ENCODE peak calls at places on chromosomes 6 and 20, in eight cellular contexts. V, U, C, J, Q, S, G and K are unnamed samples.

GRCh38 chr20:25178563-25179438 is 16.7 kb upstream of the ENTPD6 start:
- DNase-seq in V (peak), U (peak), C (no peak), J (peak), Q (no peak), S (peak), G (peak), K (peak)

GRCh38 chr6:161434921-161435411 is 161.1 kb upstream of the AGPAT4 start:
- DNase-seq in V (peak), U (no peak), C (no peak), J (no peak), Q (no peak), S (peak), G (no peak), K (no peak)

GRCh38 chr20:11626551-11626950 is 291.1 kb upstream of the BTBD3 start:
- DNase-seq in V (no peak), U (no peak), C (no peak), J (no peak), Q (no peak), S (no peak), G (no peak), K (no peak)

GRCh38 chr6:71222676-71223075 is 65.9 kb upstream of the OGFRL1 start:
- DNase-seq in V (no peak), U (no peak), C (no peak), J (no peak), Q (no peak), S (no peak), G (no peak), K (no peak)

GRCh38 chr6:100116409-100117194 is 122.6 kb upstream of the MCHR2 start:
- DNase-seq in V (peak), U (peak), C (no peak), J (no peak), Q (no peak), S (peak), G (peak), K (peak)

GRCh38 chr6:30879684-30880427 is 4.5 kb upstream of the DDR1 start:
- DNase-seq in V (no peak), U (no peak), C (no peak), J (no peak), Q (no peak), S (no peak), G (no peak), K (no peak)

GRCh38 chr6:151999194-151999593 is 191.7 kb downstream of the ESR1 start:
- DNase-seq in V (no peak), U (no peak), C (no peak), J (no peak), Q (no peak), S (no peak), G (no peak), K (no peak)

GRCh38 chr6:1317302-1317815 is 5.5 kb downstream of the FOXQ1 start:
- DNase-seq in V (no peak), U (peak), C (no peak), J (no peak), Q (no peak), S (no peak), G (no peak), K (no peak)

GRCh38 chr6:96942676-96943075 is 18.1 kb downstream of the KLHL32 start:
- DNase-seq in V (no peak), U (no peak), C (no peak), J (no peak), Q (no peak), S (no peak), G (no peak), K (no peak)

GRCh38 chr20:57066126-57066900 is 200.1 kb downstream of the BMP7 start:
- DNase-seq in V (peak), U (no peak), C (no peak), J (peak), Q (no peak), S (no peak), G (no peak), K (no peak)

GRCh38 chr6:26017567-26017966 is 55.0 kb downstream of the TRIM38 start:
- DNase-seq in V (peak), U (peak), C (peak), J (peak), Q (peak), S (peak), G (peak), K (no peak)

GRCh38 chr6:24196198-24196597 is 70.2 kb downstream of the NRSN1 start:
- DNase-seq in V (no peak), U (no peak), C (no peak), J (no peak), Q (no peak), S (no peak), G (no peak), K (no peak)

GRCh38 chr6:65638047-65638831 is 68.8 kb downstream of the EYS start:
- DNase-seq in V (no peak), U (no peak), C (no peak), J (no peak), Q (no peak), S (no peak), G (peak), K (peak)

GRCh38 chr6:46655803-46656202 is 3.0 kb downstream of the SLC25A27 start:
- DNase-seq in V (no peak), U (no peak), C (no peak), J (no peak), Q (no peak), S (no peak), G (peak), K (peak)

GRCh38 chr20:53937330-53937729 is 133.1 kb downstream of the BCAS1 start:
- DNase-seq in V (no peak), U (no peak), C (no peak), J (no peak), Q (no peak), S (no peak), G (no peak), K (no peak)

GRCh38 chr20:53001502-53002301 is 29.5 kb downstream of the TSHZ2 start:
- DNase-seq in V (no peak), U (peak), C (no peak), J (no peak), Q (no peak), S (no peak), G (no peak), K (no peak)

GRCh38 chr6:109794201-109794926 is 103.3 kb downstream of the FIG4 start:
- DNase-seq in V (peak), U (no peak), C (no peak), J (no peak), Q (no peak), S (no peak), G (no peak), K (no peak)

GRCh38 chr6:107237992-107238660 is 122.8 kb upstream of the BEND3 start:
- DNase-seq in V (no peak), U (no peak), C (no peak), J (no peak), Q (no peak), S (no peak), G (no peak), K (no peak)

GRCh38 chr6:63507096-63507495 is 65.2 kb upstream of the LOC128125822 start:
- DNase-seq in V (no peak), U (no peak), C (no peak), J (no peak), Q (no peak), S (no peak), G (no peak), K (no peak)

GRCh38 chr6:6734463-6735455 is 146.2 kb downstream of the LY86 start:
- DNase-seq in V (no peak), U (no peak), C (no peak), J (no peak), Q (no peak), S (no peak), G (no peak), K (peak)

GRCh38 chr20:18702736-18703135 is 110.8 kb upstream of the SCP2D1 start:
- DNase-seq in V (peak), U (no peak), C (no peak), J (no peak), Q (no peak), S (no peak), G (no peak), K (no peak)

GRCh38 chr6:11374036-11375010 is 141.9 kb upstream of the NEDD9 start:
- DNase-seq in V (no peak), U (peak), C (no peak), J (no peak), Q (no peak), S (peak), G (no peak), K (no peak)

GRCh38 chr6:140436023-140436811 is 1061.8 kb upstream of the CITED2 start:
- DNase-seq in V (peak), U (no peak), C (no peak), J (no peak), Q (no peak), S (no peak), G (peak), K (no peak)

GRCh38 chr6:137910843-137911456 is 43.9 kb downstream of the TNFAIP3 start:
- DNase-seq in V (no peak), U (no peak), C (no peak), J (no peak), Q (no peak), S (no peak), G (no peak), K (no peak)

GRCh38 chr6:4313044-4313686 is 177.8 kb upstream of the ECI2 start:
- DNase-seq in V (peak), U (no peak), C (no peak), J (peak), Q (no peak), S (peak), G (peak), K (no peak)